ENCODE peak calls at places on chromosomes 4 and X, in four cellular contexts. L is cardiac muscle cell, Y is A673, G is mammary epithelial cell. D is an unnamed sample.

GRCh38 chrX:129876734-129877395 is 29.1 kb upstream of the UTP14A start:
- DNase-seq in L (no peak), Y (peak; percentile 7), G (peak; percentile 37), D (peak; percentile 3)

GRCh38 chr4:20127626-20128025 is 124.1 kb upstream of the SLIT2 start:
- DNase-seq in L (no peak), Y (no peak), G (no peak), D (no peak)

GRCh38 chr4:55675196-55675793 is 39.2 kb upstream of the NMU start:
- DNase-seq in L (no peak), Y (peak; percentile 10), G (no peak), D (no peak)

GRCh38 chrX:53262918-53263394 is 18.4 kb downstream of the IQSEC2 start:
- DNase-seq in L (no peak), Y (no peak), G (peak; percentile 60), D (peak; percentile 44)

GRCh38 chr4:155207534-155208257 is 740 bp upstream of the NPY2R start:
- DNase-seq in L (peak; percentile 46), Y (peak; percentile 7), G (peak; percentile 1), D (no peak)

GRCh38 chr4:1463088-1463926 is 57.1 kb upstream of the NKX1-1 start:
- DNase-seq in L (no peak), Y (no peak), G (no peak), D (peak; percentile 12)

GRCh38 chr4:149914521-149915115 is 99.0 kb upstream of the IQCM start:
- DNase-seq in L (peak; percentile 80), Y (peak; percentile 80), G (peak; percentile 13), D (peak; percentile 77)

GRCh38 chr4:16896871-16897270 is 1.6 kb downstream of the LDB2 start:
- DNase-seq in L (peak; percentile 38), Y (peak; percentile 72), G (no peak), D (peak; percentile 37)

GRCh38 chrX:31715675-31716074 is 643.8 kb upstream of the FTHL17 start:
- DNase-seq in L (no peak), Y (peak; percentile 24), G (no peak), D (peak; percentile 2)

GRCh38 chr4:74230902-74231499 is 73.1 kb downstream of the MTHFD2L start:
- DNase-seq in L (no peak), Y (peak; percentile 80), G (peak; percentile 77), D (peak; percentile 76)

GRCh38 chr4:67700119-67700873 is 659 bp downstream of the UBA6 start:
- DNase-seq in L (no peak), Y (peak; percentile 4), G (no peak), D (no peak)

GRCh38 chr4:26884486-26884988 is 23.9 kb downstream of the STIM2 start:
- DNase-seq in L (peak; percentile 20), Y (no peak), G (no peak), D (no peak)

GRCh38 chr4:78059524-78059889 is 2.4 kb downstream of the FRAS1 start:
- DNase-seq in L (peak; percentile 90), Y (peak; percentile 63), G (peak; percentile 68), D (peak; percentile 60)

GRCh38 chr4:168162604-168163003 is 70.3 kb downstream of the ANXA10 start:
- DNase-seq in L (no peak), Y (no peak), G (peak; percentile 82), D (peak; percentile 52)

GRCh38 chrX:112846114-112846513 is 5.5 kb upstream of the AMOT start:
- DNase-seq in L (no peak), Y (no peak), G (no peak), D (no peak)

GRCh38 chrX:30971761-30972603 is 82.9 kb upstream of the TAB3 start:
- DNase-seq in L (peak; percentile 75), Y (peak; percentile 66), G (peak; percentile 37), D (peak; percentile 38)

GRCh38 chr4:47990145-47990544 is 26.3 kb downstream of the CNGA1 start:
- DNase-seq in L (no peak), Y (no peak), G (no peak), D (no peak)

GRCh38 chr4:38366997-38367396 is 297.0 kb upstream of the KLF3 start:
- DNase-seq in L (no peak), Y (no peak), G (no peak), D (no peak)

GRCh38 chrX:10101269-10101668 is 55.5 kb upstream of the CLCN4 start:
- DNase-seq in L (no peak), Y (no peak), G (no peak), D (no peak)

GRCh38 chrX:10102046-10102704 is 54.6 kb upstream of the CLCN4 start:
- DNase-seq in L (no peak), Y (no peak), G (no peak), D (no peak)

GRCh38 chrX:10099411-10099810 is 57.4 kb upstream of the CLCN4 start:
- DNase-seq in L (no peak), Y (no peak), G (no peak), D (no peak)

GRCh38 chrX:10095698-10096432 is 60.9 kb upstream of the CLCN4 start:
- DNase-seq in L (no peak), Y (no peak), G (no peak), D (no peak)

DNA sequence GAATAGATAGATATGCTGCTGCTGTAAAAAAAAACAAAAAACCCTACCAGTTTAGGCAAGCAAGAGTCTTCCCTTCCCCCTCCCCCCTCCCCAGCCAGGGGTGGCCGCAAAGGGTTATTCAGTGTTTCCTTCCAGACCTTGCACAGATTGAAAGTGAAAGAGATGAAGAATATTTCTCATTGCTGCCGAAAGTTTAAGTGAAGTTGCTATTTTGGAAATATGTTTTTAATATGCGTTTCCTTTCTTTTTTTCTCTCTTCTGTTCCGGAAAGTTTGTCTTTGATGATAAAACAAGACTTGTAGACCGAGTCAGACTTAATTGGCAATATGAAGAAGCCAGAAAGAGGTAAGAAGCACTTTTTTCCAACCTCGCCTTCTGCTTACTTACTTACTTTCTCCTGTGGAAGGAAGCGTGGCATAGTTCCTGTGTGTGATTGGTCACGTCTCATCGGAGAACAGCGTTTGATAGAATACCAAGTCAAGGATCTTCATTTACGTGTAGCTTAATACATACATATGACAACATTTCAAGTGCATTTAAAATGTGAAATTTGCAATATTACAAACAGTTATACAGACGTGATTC is 58.4 kb upstream of the CLCN4 start:
- DNase-seq in L (no peak), Y (no peak), G (no peak), D (no peak)
- H3K4me3 ChIP-seq in L (no peak overlapping the region), Y (no peak overlapping the region), G (no peak overlapping the region), D (no peak overlapping the region)

GRCh38 chrX:66914082-66914481 is 275.2 kb upstream of the EDA2R start:
- DNase-seq in L (no peak), Y (no peak), G (peak; percentile 1), D (no peak)

GRCh38 chrX:66919280-66919832 is 280.5 kb upstream of the EDA2R start:
- DNase-seq in L (no peak), Y (no peak), G (no peak), D (no peak)

GRCh38 chrX:66915893-66916292 is 277.0 kb upstream of the EDA2R start:
- DNase-seq in L (no peak), Y (no peak), G (no peak), D (no peak)

GRCh38 chrX:66918511-66918910 is 279.6 kb upstream of the EDA2R start:
- DNase-seq in L (no peak), Y (no peak), G (no peak), D (no peak)
- H3K27ac ChIP-seq in L (no peak overlapping the region), Y (no peak overlapping the region), G (no peak overlapping the region), D (no peak overlapping the region)

GRCh38 chrX:131709553-131709952 is 165.7 kb downstream of the OR13H1 start:
- DNase-seq in L (no peak), Y (no peak), G (no peak), D (no peak)

GRCh38 chrX:131704136-131704695 is 160.3 kb downstream of the OR13H1 start:
- DNase-seq in L (no peak), Y (peak; percentile 85), G (peak; percentile 69), D (peak; percentile 71)

DNA sequence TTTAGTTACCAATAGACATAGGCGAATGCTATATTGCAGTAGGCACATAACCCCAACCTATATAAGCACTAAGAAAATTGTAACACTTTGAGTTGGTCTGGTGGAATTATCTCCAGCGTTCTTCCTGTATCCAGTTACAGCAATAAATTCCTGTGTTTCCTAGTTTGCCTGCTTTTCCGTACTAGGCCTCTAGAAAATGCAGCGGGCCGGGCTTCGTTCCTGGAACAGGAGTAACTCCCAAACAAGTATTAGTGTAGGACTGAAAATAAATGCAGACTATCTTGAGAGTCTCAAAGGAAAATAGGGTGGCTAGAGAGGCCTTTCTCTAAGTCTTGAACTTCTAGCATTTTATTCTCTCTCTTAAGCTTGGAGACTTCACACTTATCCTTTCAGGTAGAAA is 159.8 kb downstream of the OR13H1 start:
- DNase-seq in L (no peak), Y (no peak), G (peak; percentile 3), D (no peak)
- H3K4me3 ChIP-seq in L (no peak overlapping the region), Y (peak overlapping the region; percentile 50), G (no peak overlapping the region), D (no peak overlapping the region)

GRCh38 chr4:86280246-86280645 is 79.6 kb downstream of the MAPK10 start:
- DNase-seq in L (no peak), Y (no peak), G (no peak), D (no peak)
- H3K27ac ChIP-seq in L (no peak overlapping the region), Y (no peak overlapping the region), G (no peak overlapping the region), D (no peak overlapping the region)

GRCh38 chr4:3198906-3199305 is 50.1 kb upstream of the MSANTD1 start:
- DNase-seq in L (no peak), Y (no peak), G (no peak), D (no peak)

GRCh38 chr4:3199661-3200422 is 49.1 kb upstream of the MSANTD1 start:
- DNase-seq in L (no peak), Y (no peak), G (no peak), D (no peak)

GRCh38 chr4:3202836-3203820 is 45.8 kb upstream of the MSANTD1 start:
- DNase-seq in L (no peak), Y (no peak), G (no peak), D (no peak)

GRCh38 chr4:3201718-3202702 is 46.9 kb upstream of the MSANTD1 start:
- DNase-seq in L (no peak), Y (peak; percentile 9), G (no peak), D (peak; percentile 84)

GRCh38 chr4:3200423-3201090 is 48.4 kb upstream of the MSANTD1 start:
- DNase-seq in L (no peak), Y (no peak), G (no peak), D (no peak)
- H3K4me3 ChIP-seq in L (no peak overlapping the region), Y (no peak overlapping the region), G (no peak overlapping the region), D (no peak overlapping the region)

D was measured in brain microvascular endothelial cell.